ENCODE peak calls at places on chromosomes 13 and 19, in four cellular contexts. V is uterus, W is colonic mucosa, T is Peyer's patch. L is an unnamed sample.

GRCh38 chr13:64684685-64685431 is 2545.3 kb downstream of the PCDH9 start:
- DNase-seq in V (no peak), W (no peak), T (no peak), L (no peak)

GRCh38 chr13:96104516-96104915 is 14.6 kb downstream of the HS6ST3 start:
- DNase-seq in V (no peak), W (no peak), T (no peak), L (no peak)

GRCh38 chr13:98896083-98896867 is 81.6 kb downstream of the DOCK9 start:
- DNase-seq in V (no peak), W (no peak), T (no peak), L (no peak)

GRCh38 chr13:48232420-48233096 is 448 bp upstream of the ITM2B start:
- DNase-seq in V (peak; percentile 80), W (peak; percentile 72), T (peak; percentile 65), L (no peak)

GRCh38 chr13:101473458-101473857 is 21.0 kb downstream of the ITGBL1 start:
- DNase-seq in V (no peak), W (no peak), T (no peak), L (no peak)

GRCh38 chr13:109427148-109427547 is 359.2 kb downstream of the IRS2 start:
- DNase-seq in V (no peak), W (no peak), T (no peak), L (no peak)

GRCh38 chr13:93098972-93099371 is 127.6 kb upstream of the GPC6 start:
- DNase-seq in V (no peak), W (peak; percentile 25), T (no peak), L (no peak)

GRCh38 chr13:58619396-58620113 is 988.0 kb downstream of the PCDH17 start:
- DNase-seq in V (no peak), W (no peak), T (no peak), L (no peak)

GRCh38 chr13:65154661-65155447 is 2075.3 kb downstream of the PCDH9 start:
- DNase-seq in V (no peak), W (no peak), T (no peak), L (no peak)

GRCh38 chr19:6047741-6048231 is 62.5 kb downstream of the RFX2 start:
- DNase-seq in V (peak; percentile 24), W (no peak), T (peak; percentile 42), L (peak; percentile 29)

GRCh38 chr13:101053289-101053688 is 363.0 kb downstream of the NALCN start:
- DNase-seq in V (no peak), W (no peak), T (no peak), L (no peak)

GRCh38 chr19:18966304-18966703 is 25.3 kb upstream of the HOMER3 start:
- DNase-seq in V (no peak), W (no peak), T (no peak), L (no peak)

GRCh38 chr13:73138276-73138950 is 79.6 kb downstream of the KLF5 start:
- DNase-seq in V (no peak), W (no peak), T (no peak), L (no peak)

GRCh38 chr13:31204592-31204991 is 4.8 kb downstream of the B3GLCT start:
- DNase-seq in V (no peak), W (no peak), T (no peak), L (peak; percentile 18)

GRCh38 chr19:2619076-2619475 is 83.4 kb downstream of the GNG7 start:
- DNase-seq in V (no peak), W (no peak), T (no peak), L (no peak)

GRCh38 chr19:6414033-6414643 is 10.5 kb downstream of the KHSRP start:
- DNase-seq in V (no peak), W (no peak), T (no peak), L (no peak)

GRCh38 chr13:39840201-39840600 is 184.7 kb downstream of the COG6 start:
- DNase-seq in V (no peak), W (no peak), T (no peak), L (no peak)

GRCh38 chr13:102707465-102707864 is 12.6 kb upstream of the METTL21C start:
- DNase-seq in V (no peak), W (no peak), T (no peak), L (peak; percentile 72)

GRCh38 chr19:27705896-27706295 is 1507.1 kb downstream of the UQCRFS1 start:
- DNase-seq in V (no peak), W (no peak), T (no peak), L (no peak)

GRCh38 chr13:42398542-42398941 is 126.6 kb downstream of the AKAP11 start:
- DNase-seq in V (no peak), W (no peak), T (no peak), L (no peak)

GRCh38 chr19:11418518-11419506 is at the start of gene RGL3:
- DNase-seq in V (no peak), W (peak; percentile 50), T (peak; percentile 59), L (no peak)

GRCh38 chr13:66612983-66613382 is 617.2 kb downstream of the PCDH9 start:
- DNase-seq in V (no peak), W (no peak), T (no peak), L (no peak)

GRCh38 chr13:113087923-113088690 is 17.5 kb upstream of the F7 start:
- DNase-seq in V (no peak), W (no peak), T (no peak), L (no peak)

GRCh38 chr13:39565036-39565949 is 37.7 kb downstream of the LHFPL6 start:
- DNase-seq in V (peak; percentile 35), W (no peak), T (no peak), L (peak; percentile 90)

GRCh38 chr13:37656247-37656940 is 57.8 kb upstream of the POSTN start:
- DNase-seq in V (no peak), W (no peak), T (no peak), L (peak; percentile 92)

GRCh38 chr19:17332677-17333581 is 1.7 kb downstream of the ANO8 start:
- DNase-seq in V (no peak), W (no peak), T (no peak), L (peak; percentile 39)

GRCh38 chr19:42440357-42441046 is 2.2 kb downstream of the CXCL17 start:
- DNase-seq in V (peak; percentile 35), W (peak; percentile 84), T (peak; percentile 90), L (peak; percentile 74)

GRCh38 chr19:54160182-54160811 is 776 bp upstream of the LENG1 start:
- DNase-seq in V (no peak), W (peak; percentile 46), T (no peak), L (no peak)

GRCh38 chr19:54388001-54388802 is 23.5 kb upstream of the LAIR1 start:
- DNase-seq in V (no peak), W (peak; percentile 22), T (peak; percentile 63), L (no peak)

GRCh38 chr19:35696835-35697234 is 7.5 kb upstream of the ZBTB32 start:
- DNase-seq in V (no peak), W (no peak), T (no peak), L (no peak)

GRCh38 chr19:45515807-45516401 is 8.6 kb downstream of the VASP start:
- DNase-seq in V (no peak), W (peak; percentile 76), T (peak; percentile 80), L (no peak)

GRCh38 chr13:31200636-31200970 is 828 bp downstream of the B3GLCT start:
- DNase-seq in V (peak; percentile 55), W (peak; percentile 54), T (peak; percentile 72), L (peak; percentile 65)

GRCh38 chr13:26601669-26602068 is 44.2 kb downstream of the WASF3 start:
- DNase-seq in V (no peak), W (no peak), T (no peak), L (no peak)

GRCh38 chr19:16022251-16022650 is 54.0 kb upstream of the TPM4 start:
- DNase-seq in V (no peak), W (no peak), T (no peak), L (no peak)

GRCh38 chr19:20928371-20928770 is 5.3 kb downstream of the ZNF85 start:
- DNase-seq in V (no peak), W (no peak), T (no peak), L (no peak)

GRCh38 chr19:20926796-20927195 is 3.7 kb downstream of the ZNF85 start:
- DNase-seq in V (no peak), W (no peak), T (no peak), L (no peak)

GRCh38 chr19:20923077-20923871 is at the start of gene ZNF85:
- DNase-seq in V (peak; percentile 83), W (peak; percentile 93), T (peak; percentile 95), L (peak; percentile 90)

GRCh38 chr19:20925481-20925880 is 2.4 kb downstream of the ZNF85 start:
- DNase-seq in V (no peak), W (no peak), T (no peak), L (no peak)
- H3K9me3 ChIP-seq in V (no peaks in the 10 kb centered on the region), W (no peaks in the 10 kb centered on the region), T (no peaks in the 10 kb centered on the region), L (no peaks in the 10 kb centered on the region)

DNA sequence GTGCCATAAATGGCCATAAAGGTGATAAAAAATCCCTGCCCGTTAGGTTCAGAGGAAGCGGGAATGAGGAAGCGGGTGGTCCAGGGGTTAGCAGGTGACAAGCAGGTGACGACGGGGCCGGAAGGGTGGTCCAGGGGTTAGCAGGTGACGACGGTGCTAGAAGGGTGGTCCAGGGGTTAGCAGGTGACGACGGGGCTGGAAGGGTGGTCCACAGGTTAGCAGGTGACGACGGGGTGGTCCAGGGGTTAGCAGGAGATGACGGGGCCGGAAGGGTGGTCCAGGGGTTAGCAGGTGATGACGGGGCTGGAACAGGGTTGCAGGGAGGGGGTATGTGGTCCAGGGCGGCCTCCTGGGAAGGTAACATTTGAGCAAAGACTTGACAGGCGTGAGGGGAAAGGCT is 6.3 kb downstream of the PRSS57 start:
- DNase-seq in V (no peak), W (no peak), T (no peak), L (no peak)
- H3K9me3 ChIP-seq in V (no peaks in the 10 kb centered on the region), W (no peaks in the 10 kb centered on the region), T (no peaks in the 10 kb centered on the region), L (no peaks in the 10 kb centered on the region)

DNA sequence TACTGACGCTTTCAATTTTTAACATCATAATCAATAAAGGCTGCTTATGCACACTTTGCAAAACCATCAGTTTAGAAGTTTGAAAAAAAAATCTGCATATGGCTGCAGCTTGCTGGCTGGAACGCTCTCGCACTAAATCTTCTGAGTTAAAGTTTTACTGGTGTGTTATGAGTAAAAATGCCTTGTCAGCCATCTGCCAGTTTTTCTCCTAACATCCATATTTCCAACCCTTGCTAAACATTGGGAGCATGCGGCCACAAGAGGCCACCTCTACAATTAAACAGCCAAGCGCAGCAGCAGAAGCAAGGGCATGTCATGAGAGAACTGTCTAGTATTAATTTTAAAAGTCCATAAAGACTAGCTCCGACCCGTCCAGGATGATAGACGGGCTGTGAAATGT is 248.3 kb downstream of the TSHZ3 start:
- DNase-seq in V (no peak), W (no peak), T (no peak), L (no peak)
- H3K9me3 ChIP-seq in V (no peaks in the 10 kb centered on the region), W (no peaks in the 10 kb centered on the region), T (no peaks in the 10 kb centered on the region), L (no peaks in the 10 kb centered on the region)

GRCh38 chr19:57719424-57719823 is 8.0 kb downstream of the ZNF671 start:
- DNase-seq in V (no peak), W (no peak), T (no peak), L (no peak)

GRCh38 chr19:57720878-57721277 is 6.5 kb downstream of the ZNF671 start:
- DNase-seq in V (no peak), W (no peak), T (no peak), L (no peak)

DNA sequence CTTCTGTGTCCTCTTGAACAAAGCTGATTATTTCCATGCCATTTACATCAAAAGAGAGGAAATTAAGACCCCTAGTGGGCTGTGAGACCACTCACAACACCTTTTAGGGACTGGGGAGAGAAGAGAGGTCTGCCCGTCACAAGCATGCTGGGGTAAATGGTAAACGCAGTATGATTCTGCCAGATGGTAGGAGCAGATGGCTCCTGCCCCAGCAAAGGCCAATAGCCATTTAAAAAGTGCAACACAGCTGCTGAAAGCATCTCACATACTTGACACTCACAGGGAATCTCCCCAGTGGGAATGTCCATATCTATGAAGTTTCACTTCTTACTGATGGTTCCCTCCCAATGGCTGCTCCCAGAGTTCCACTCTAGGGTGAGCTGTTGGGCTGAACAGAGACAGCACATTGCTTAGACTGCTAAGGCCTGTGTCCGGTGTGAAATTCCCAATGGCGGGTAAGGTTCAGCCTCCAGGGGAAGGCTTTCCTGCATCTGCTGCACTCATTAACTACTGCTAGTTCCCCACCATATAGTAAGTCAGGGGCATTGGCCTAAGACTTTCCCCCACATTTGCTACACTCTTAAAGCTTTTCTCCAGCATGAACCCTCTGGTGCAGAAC is 7.4 kb downstream of the ZNF671 start:
- DNase-seq in V (no peak), W (no peak), T (no peak), L (no peak)
- H3K9me3 ChIP-seq in V (no peaks in the 10 kb centered on the region), W (peaks cover 12% of the 10 kb centered on the region), T (peaks cover 24% of the 10 kb centered on the region), L (peaks cover 26% of the 10 kb centered on the region)

GRCh38 chr19:57010541-57010940 is 109.2 kb upstream of the USP29 start:
- DNase-seq in V (no peak), W (no peak), T (no peak), L (no peak)
- H3K9me3 ChIP-seq in V (no peaks in the 10 kb centered on the region), W (no peaks in the 10 kb centered on the region), T (no peaks in the 10 kb centered on the region), L (peaks cover 11% of the 10 kb centered on the region)

L was measured in SJSA1.